ENCODE peak calls at places on chromosomes 11 and 22, in four cellular contexts. Q is left colon; Z is stimulated activated CD4-positive, alpha-beta T cell treated with anti-CD3 and anti-CD28 coated beads, Interleukin-15, amount 100 ng/mL, for 24 hours; K is foreskin fibroblast. P is an unnamed sample.
A peak's percentile ranks its signal among the peaks of the same experiment; 100 is the strongest.

GRCh38 chr11:43582837-43583462 is 97.6 kb upstream of the HSD17B12 start:
- DNase-seq in Q (no peak), Z (no peak), K (peak; percentile 13), P (no peak)

GRCh38 chr11:47248664-47249377 is at the start of gene ACP2:
- DNase-seq in Q (peak; percentile 92), Z (peak; percentile 92), K (peak; percentile 95), P (peak; percentile 85)

GRCh38 chr11:82814379-82814778 is 80.7 kb upstream of the FAM181B start:
- DNase-seq in Q (no peak), Z (no peak), K (no peak), P (no peak)

GRCh38 chr11:61927501-61927900 is 10.1 kb upstream of the RAB3IL1 start:
- DNase-seq in Q (no peak), Z (no peak), K (no peak), P (no peak)

GRCh38 chr11:1208361-1209261 is 14.3 kb upstream of the MUC5B start:
- DNase-seq in Q (no peak), Z (no peak), K (no peak), P (no peak)

GRCh38 chr11:111736621-111737055 is 29.6 kb downstream of the PPP2R1B start:
- DNase-seq in Q (no peak), Z (no peak), K (peak; percentile 46), P (no peak)

GRCh38 chr11:76831911-76832310 is 28.8 kb upstream of the ACER3 start:
- DNase-seq in Q (no peak), Z (no peak), K (peak; percentile 39), P (no peak)

GRCh38 chr11:57800444-57801184 is 39.0 kb downstream of the CTNND1 start:
- DNase-seq in Q (no peak), Z (no peak), K (peak; percentile 76), P (peak; percentile 71)

GRCh38 chr11:65912840-65913239 is 6.0 kb downstream of the C11orf68 start:
- DNase-seq in Q (no peak), Z (no peak), K (peak; percentile 71), P (no peak)

GRCh38 chr11:115439385-115439784 is 64.8 kb downstream of the CADM1 start:
- DNase-seq in Q (no peak), Z (no peak), K (peak; percentile 1), P (no peak)

GRCh38 chr22:49619301-49619700 is 208.4 kb downstream of the BRD1 start:
- DNase-seq in Q (no peak), Z (no peak), K (no peak), P (no peak)

GRCh38 chr11:102733232-102733875 is 8.6 kb upstream of the MMP8 start:
- DNase-seq in Q (peak; percentile 75), Z (peak; percentile 65), K (peak; percentile 74), P (peak; percentile 73)

GRCh38 chr22:47604563-47604962 is 842.1 kb downstream of the TBC1D22A start:
- DNase-seq in Q (no peak), Z (no peak), K (no peak), P (no peak)